ENCODE peak calls at places on chromosomes 11 and 22, in eight cellular contexts. K is prostate gland; U is Right ventricle myocardium superior; E is activated CD4-positive, alpha-beta T cell treated with anti-CD3 and anti-CD28 coated beads, Interleukin-2, amount 50 U/mL, for 48 hours; C is GM04504; P is kidney epithelial cell; O is A549; X is WTC11. G is an unnamed sample.

GRCh38 chr11:15276616-15277015 is 161.9 kb downstream of the INSC start:
- DNase-seq in K (no peak), U (no peak), E (no peak), C (no peak), P (no peak), O (no peak), X (no peak), G (no peak)

GRCh38 chr11:107040447-107041444 is 22.5 kb upstream of the GUCY1A2 start:
- DNase-seq in K (no peak), U (no peak), E (no peak), C (peak), P (peak), O (no peak), X (no peak), G (no peak)

GRCh38 chr11:86673872-86674750 is 1.7 kb upstream of the ME3 start:
- DNase-seq in K (no peak), U (no peak), E (no peak), C (no peak), P (no peak), O (no peak), X (no peak), G (no peak)

GRCh38 chr11:74162688-74163467 is 7.9 kb downstream of the C2CD3 start:
- DNase-seq in K (no peak), U (no peak), E (no peak), C (no peak), P (no peak), O (no peak), X (no peak), G (peak)

GRCh38 chr11:86174101-86175046 is 70.2 kb upstream of the EED start:
- DNase-seq in K (no peak), U (peak), E (no peak), C (peak), P (peak), O (peak), X (no peak), G (peak)

GRCh38 chr11:6498121-6498520 is 1.0 kb downstream of the DNHD1 start:
- DNase-seq in K (no peak), U (no peak), E (no peak), C (peak), P (no peak), O (no peak), X (no peak), G (no peak)

GRCh38 chr11:77147668-77148321 is 19.7 kb downstream of the MYO7A start:
- DNase-seq in K (no peak), U (peak), E (peak), C (no peak), P (no peak), O (no peak), X (peak), G (peak)

GRCh38 chr11:68889948-68890446 is 13.6 kb downstream of the MRPL21 start:
- DNase-seq in K (no peak), U (peak), E (no peak), C (peak), P (no peak), O (peak), X (peak), G (peak)

GRCh38 chr11:13120691-13121090 is 111.6 kb downstream of the RASSF10 start:
- DNase-seq in K (no peak), U (no peak), E (no peak), C (no peak), P (no peak), O (no peak), X (no peak), G (no peak)

GRCh38 chr11:125343732-125344131 is 152.3 kb downstream of the FEZ1 start:
- DNase-seq in K (no peak), U (no peak), E (no peak), C (no peak), P (no peak), O (no peak), X (no peak), G (peak)

GRCh38 chr11:119832536-119832935 is 103.5 kb upstream of the NECTIN1 start:
- DNase-seq in K (peak), U (no peak), E (no peak), C (peak), P (no peak), O (no peak), X (no peak), G (peak)

GRCh38 chr11:23359297-23359696 is 499.0 kb upstream of the CCDC179 start:
- DNase-seq in K (no peak), U (no peak), E (no peak), C (peak), P (peak), O (no peak), X (no peak), G (no peak)

GRCh38 chr22:37546436-37547248 is 13.6 kb upstream of the CDC42EP1 start:
- DNase-seq in K (peak), U (peak), E (no peak), C (no peak), P (no peak), O (no peak), X (peak), G (peak)

GRCh38 chr11:117064275-117064674 is 34.0 kb downstream of the SIK3 start:
- DNase-seq in K (no peak), U (no peak), E (no peak), C (no peak), P (no peak), O (no peak), X (no peak), G (no peak)

GRCh38 chr11:68441466-68442230 is 18.9 kb upstream of the PPP6R3 start:
- DNase-seq in K (no peak), U (peak), E (no peak), C (no peak), P (peak), O (no peak), X (no peak), G (no peak)

GRCh38 chr11:62433553-62434301 is 14.9 kb downstream of the SCGB1A1 start:
- DNase-seq in K (peak), U (no peak), E (no peak), C (no peak), P (no peak), O (no peak), X (no peak), G (no peak)

GRCh38 chr11:111405551-111405950 is 26.5 kb upstream of the POU2AF1 start:
- DNase-seq in K (no peak), U (no peak), E (no peak), C (no peak), P (no peak), O (no peak), X (no peak), G (no peak)

GRCh38 chr11:119029340-119030028 is 1.2 kb downstream of the SLC37A4 start:
- DNase-seq in K (peak), U (no peak), E (peak), C (no peak), P (peak), O (no peak), X (no peak), G (no peak)

GRCh38 chr11:117839936-117840813 is 15.6 kb upstream of the FXYD2 start:
- DNase-seq in K (no peak), U (no peak), E (no peak), C (no peak), P (no peak), O (no peak), X (no peak), G (no peak)